ENCODE peak calls at places on chromosomes 13 and 19, in seven cellular contexts. H is cardiac fibroblast, S is AG09309, O is retinal pigment epithelial cell, F is GM10248, B is fibroblast of pulmonary artery, P is RWPE1. Z is an unnamed sample.

GRCh38 chr13:67416047-67416925 is 186.2 kb upstream of the PCDH9 start:
- DNase-seq in B (peak; percentile 63), H (peak; percentile 54), S (no peak), F (peak; percentile 5), O (no peak), P (peak; percentile 1), Z (no peak)

GRCh38 chr19:32976223-32976805 is 4.3 kb downstream of the FAAP24 start:
- DNase-seq in F (peak; percentile 57), S (peak; percentile 10), B (peak; percentile 81), P (peak; percentile 41), H (peak; percentile 76), O (peak; percentile 10), Z (peak; percentile 83)

GRCh38 chr19:566403-566802 is 6.0 kb upstream of the BSG start:
- DNase-seq in S (peak; percentile 81), O (no peak), B (peak; percentile 90), H (peak; percentile 97), F (no peak), P (no peak), Z (peak; percentile 61)

GRCh38 chr13:49246850-49247721 is 639 bp upstream of the CDADC1 start:
- DNase-seq in H (no peak), S (no peak), B (no peak), F (no peak), O (no peak), P (no peak), Z (no peak)

GRCh38 chr13:73351730-73352129 is 292.9 kb downstream of the KLF5 start:
- DNase-seq in H (no peak), O (no peak), S (no peak), P (no peak), B (no peak), F (no peak), Z (no peak)

GRCh38 chr13:98890186-98890585 is 87.7 kb downstream of the DOCK9 start:
- DNase-seq in P (peak; percentile 72), O (no peak), H (peak; percentile 59), F (no peak), S (peak; percentile 91), B (peak; percentile 72), Z (no peak)

GRCh38 chr13:26017932-26018690 is 33.7 kb downstream of the SHISA2 start:
- DNase-seq in P (no peak), S (no peak), O (no peak), F (peak; percentile 6), H (peak; percentile 54), B (peak; percentile 41), Z (no peak)

GRCh38 chr13:32023698-32024097 is 7.9 kb upstream of the FRY start:
- DNase-seq in H (no peak), B (no peak), F (no peak), O (no peak), P (no peak), S (no peak), Z (no peak)

GRCh38 chr13:95185851-95186250 is 115.4 kb downstream of the ABCC4 start:
- DNase-seq in H (peak; percentile 4), S (no peak), P (no peak), F (no peak), B (no peak), O (no peak), Z (no peak)

GRCh38 chr13:44415815-44416214 is 42.2 kb downstream of the SERP2 start:
- DNase-seq in O (no peak), S (no peak), F (no peak), H (no peak), B (no peak), P (no peak), Z (no peak)

GRCh38 chr13:32538234-32538620 is 368 bp downstream of the N4BP2L2 start:
- DNase-seq in H (peak; percentile 51), P (peak; percentile 55), B (peak; percentile 43), S (no peak), O (peak; percentile 36), F (peak; percentile 64), Z (no peak)

GRCh38 chr19:18423258-18424020 is 4.2 kb downstream of the SSBP4 start:
- DNase-seq in P (no peak), B (no peak), S (no peak), H (no peak), F (no peak), O (no peak), Z (no peak)

GRCh38 chr19:31626941-31627340 is 277.7 kb upstream of the TSHZ3 start:
- DNase-seq in F (no peak), O (no peak), P (no peak), S (no peak), H (no peak), B (no peak), Z (no peak)

GRCh38 chr19:29478578-29479565 is 46.9 kb upstream of the VSTM2B start:
- DNase-seq in O (no peak), P (no peak), B (no peak), H (no peak), S (no peak), F (no peak), Z (no peak)
- TF ChIP-seq CTCF in O (no peak), P (no peak), B (no peak), H (no peak), S (peak; percentile 48), F (peak; percentile 40), Z (no peak)

GRCh38 chr13:109869312-109870237 is 83.2 kb upstream of the IRS2 start:
- DNase-seq in B (peak; percentile 85), S (peak; percentile 5), H (peak; percentile 83), P (peak; percentile 28), F (no peak), O (no peak), Z (peak; percentile 64)
- TF ChIP-seq CTCF in B (peak; percentile 44), S (peak; percentile 24), H (peak; percentile 30), P (peak; percentile 30), F (no peak), O (peak; percentile 42), Z (no peak)

GRCh38 chr19:45779231-45780145 is 2.8 kb downstream of the DMPK start:
- DNase-seq in S (no peak), F (peak; percentile 96), H (peak; percentile 51), O (no peak), B (peak; percentile 43), P (peak; percentile 91), Z (peak; percentile 97)
- TF ChIP-seq CTCF in S (no peak), F (peak; percentile 76), H (peak; percentile 34), O (peak; percentile 54), B (peak; percentile 17), P (peak; percentile 93), Z (peak; percentile 66)

GRCh38 chr13:30255696-30256095 is 51.7 kb downstream of the KATNAL1 start:
- DNase-seq in H (peak; percentile 13), F (no peak), S (no peak), O (no peak), B (peak; percentile 15), P (peak; percentile 5), Z (no peak)
- TF ChIP-seq CTCF in H (no peak), F (no peak), S (no peak), O (no peak), B (no peak), P (peak; percentile 36), Z (no peak)

GRCh38 chr19:45496349-45496953 is 396 bp downstream of the RTN2 start:
- DNase-seq in F (peak; percentile 48), P (no peak), O (no peak), S (no peak), B (no peak), H (no peak), Z (no peak)

GRCh38 chr19:45497791-45498190 is 452 bp upstream of the PPM1N start:
- DNase-seq in B (no peak), O (no peak), P (no peak), F (no peak), S (no peak), H (no peak), Z (no peak)

GRCh38 chr19:45499196-45500180 is 1.2 kb downstream of the PPM1N start:
- DNase-seq in B (no peak), F (peak; percentile 65), H (peak; percentile 53), S (no peak), O (no peak), P (no peak), Z (peak; percentile 68)

GRCh38 chr19:45500918-45501729 is 2.9 kb downstream of the PPM1N start:
- DNase-seq in H (no peak), O (no peak), S (no peak), P (no peak), B (no peak), F (no peak), Z (no peak)

DNA sequence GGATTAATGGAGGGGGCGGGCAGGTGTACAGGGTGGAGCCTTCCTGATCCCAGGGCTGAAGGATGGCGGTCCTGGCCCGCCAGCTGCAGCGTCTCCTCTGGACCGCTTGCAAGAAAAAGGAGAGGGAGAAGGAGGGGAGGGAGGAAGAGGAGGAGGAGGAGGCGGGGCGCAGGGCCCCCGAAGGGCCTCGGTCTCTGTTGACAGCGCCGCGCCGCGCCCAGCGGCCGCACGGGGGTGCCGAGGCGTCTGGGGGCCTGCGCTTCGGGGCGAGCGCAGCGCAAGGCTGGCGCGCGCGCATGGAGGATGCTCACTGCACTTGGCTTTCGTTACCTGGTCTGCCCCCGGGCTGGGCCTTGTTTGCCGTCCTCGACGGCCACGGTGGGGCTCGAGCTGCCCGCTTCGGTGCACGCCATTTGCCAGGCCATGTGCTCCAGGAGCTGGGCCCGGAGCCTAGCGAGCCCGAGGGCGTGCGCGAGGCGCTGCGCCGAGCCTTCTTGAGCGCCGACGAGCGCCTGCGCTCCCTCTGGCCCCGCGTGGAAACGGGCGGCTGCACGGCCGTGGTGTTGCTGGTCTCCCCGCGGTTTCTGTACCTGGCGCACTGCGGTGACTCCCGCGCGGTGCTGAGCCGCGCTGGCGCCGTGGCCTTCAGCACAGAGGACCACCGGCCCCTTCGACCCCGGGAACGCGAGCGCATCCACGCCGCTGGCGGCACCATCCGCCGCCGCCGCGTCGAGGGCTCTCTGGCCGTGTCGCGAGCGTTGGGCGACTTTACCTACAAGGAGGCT is at the start of gene PPM1N:
- DNase-seq in P (no peak), S (no peak), H (no peak), F (peak; percentile 60), B (no peak), O (no peak), Z (no peak)
- TF ChIP-seq CTCF in P (peak; percentile 19), S (no peak), H (no peak), F (peak; percentile 34), B (no peak), O (no peak), Z (peak; percentile 12)

DNA sequence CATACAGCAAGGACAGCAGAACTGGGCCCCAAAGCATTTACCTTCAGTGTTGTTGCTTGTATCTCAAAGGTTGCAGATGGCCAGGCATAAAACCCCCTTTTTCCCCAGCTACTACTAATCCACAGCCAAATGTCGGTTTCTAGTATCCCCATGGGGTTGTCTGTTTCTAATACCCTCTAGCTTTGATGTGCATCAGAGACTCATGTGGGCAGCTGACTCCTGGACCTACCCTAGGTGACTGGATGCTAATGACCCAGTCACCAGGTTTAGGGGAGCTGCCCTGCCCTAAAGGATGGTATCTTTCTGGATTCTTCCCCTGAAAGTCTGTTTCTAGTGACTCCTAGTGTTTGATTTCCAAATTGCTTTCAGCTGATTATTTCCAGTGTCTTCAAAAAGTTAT is 23.9 kb downstream of the TJP3 start:
- DNase-seq in S (no peak), F (no peak), O (no peak), H (no peak), P (no peak), B (no peak), Z (no peak)
- TF ChIP-seq CTCF in S (no peak), F (no peak), O (no peak), H (no peak), P (no peak), B (no peak), Z (no peak)

Z was measured in transverse colon.